ENCODE peak calls at places on chromosomes 1 and 21, in six cellular contexts. One of them, this sample, is unnamed.

GRCh38 chr21:33136898-33137502 is 67.1 kb downstream of the OLIG1 start:
- DNase-seq in GM12878: no peak
- DNase-seq in HepG2: no peak
- DNase-seq in H1: no peak
- DNase-seq in K562: no peak
- DNase-seq in GM12891: no peak
- DNase-seq in this sample: no peak

GRCh38 chr1:210412240-210412639 is 83.5 kb downstream of the HHAT start:
- DNase-seq in GM12891: no peak
- DNase-seq in HepG2: no peak
- DNase-seq in GM12878: no peak
- DNase-seq in H1: no peak
- DNase-seq in K562: no peak
- DNase-seq in this sample: no peak

GRCh38 chr1:48644950-48645605 is 131.6 kb downstream of the BEND5 start:
- DNase-seq in K562: no peak
- DNase-seq in H1: no peak
- DNase-seq in HepG2: no peak
- DNase-seq in GM12891: no peak
- DNase-seq in GM12878: no peak
- DNase-seq in this sample: no peak

GRCh38 chr1:101996830-101997485 is at the start of gene OLFM3:
- DNase-seq in HepG2: peak; percentile 1
- DNase-seq in K562: no peak
- DNase-seq in H1: peak; percentile 81
- DNase-seq in GM12891: no peak
- DNase-seq in GM12878: no peak
- DNase-seq in this sample: peak; percentile 4

GRCh38 chr1:244896550-244896949 is 32.2 kb upstream of the HNRNPU start:
- DNase-seq in GM12891: no peak
- DNase-seq in GM12878: no peak
- DNase-seq in H1: no peak
- DNase-seq in HepG2: peak; percentile 52
- DNase-seq in K562: no peak
- DNase-seq in this sample: no peak

GRCh38 chr1:26290416-26291261 is 10.8 kb downstream of the SH3BGRL3 start:
- DNase-seq in GM12878: no peak
- DNase-seq in GM12891: no peak
- DNase-seq in K562: no peak
- DNase-seq in H1: no peak
- DNase-seq in HepG2: no peak
- DNase-seq in this sample: no peak

GRCh38 chr21:41121785-41122415 is 46.1 kb upstream of the BACE2 start:
- DNase-seq in GM12891: peak; percentile 35
- DNase-seq in H1: peak; percentile 96
- DNase-seq in HepG2: peak; percentile 70
- DNase-seq in K562: peak; percentile 61
- DNase-seq in GM12878: peak; percentile 1
- DNase-seq in this sample: no peak

GRCh38 chr1:74790453-74790852 is 57.5 kb downstream of the TYW3 start:
- DNase-seq in GM12878: no peak
- DNase-seq in K562: no peak
- DNase-seq in GM12891: no peak
- DNase-seq in H1: no peak
- DNase-seq in HepG2: no peak
- DNase-seq in this sample: no peak

GRCh38 chr1:43238104-43238503 is 31.7 kb upstream of the TMEM125 start:
- DNase-seq in K562: peak; percentile 74
- DNase-seq in GM12878: no peak
- DNase-seq in HepG2: peak; percentile 81
- DNase-seq in H1: peak; percentile 79
- DNase-seq in GM12891: peak; percentile 52
- DNase-seq in this sample: no peak

GRCh38 chr1:220217383-220217988 is 54.8 kb downstream of the RAB3GAP2 start:
- DNase-seq in GM12891: no peak
- DNase-seq in HepG2: peak; percentile 25
- DNase-seq in GM12878: no peak
- DNase-seq in K562: peak; percentile 42
- DNase-seq in H1: no peak
- DNase-seq in this sample: no peak

GRCh38 chr21:15355066-15355465 is 290.3 kb upstream of the NRIP1 start:
- DNase-seq in HepG2: no peak
- DNase-seq in GM12891: no peak
- DNase-seq in K562: no peak
- DNase-seq in H1: no peak
- DNase-seq in GM12878: no peak
- DNase-seq in this sample: no peak

GRCh38 chr1:183871568-183871967 is 66.6 kb downstream of the RGL1 start:
- DNase-seq in K562: no peak
- DNase-seq in GM12891: no peak
- DNase-seq in H1: no peak
- DNase-seq in GM12878: no peak
- DNase-seq in HepG2: no peak
- DNase-seq in this sample: no peak

GRCh38 chr1:15764890-15765289 is 6.3 kb downstream of the FBLIM1 start:
- DNase-seq in GM12878: no peak
- DNase-seq in H1: no peak
- DNase-seq in HepG2: no peak
- DNase-seq in GM12891: no peak
- DNase-seq in K562: no peak
- DNase-seq in this sample: no peak

GRCh38 chr1:182080955-182081582 is 19.6 kb upstream of the ZNF648 start:
- DNase-seq in GM12891: peak; percentile 56
- DNase-seq in HepG2: peak; percentile 13
- DNase-seq in K562: peak; percentile 59
- DNase-seq in GM12878: no peak
- DNase-seq in H1: peak; percentile 58
- DNase-seq in this sample: no peak

GRCh38 chr1:54016343-54017282 is 1.4 kb downstream of the LDLRAD1 start:
- DNase-seq in K562: no peak
- DNase-seq in GM12878: no peak
- DNase-seq in HepG2: peak; percentile 96
- DNase-seq in H1: peak; percentile 41
- DNase-seq in GM12891: no peak
- DNase-seq in this sample: no peak

GRCh38 chr1:156821801-156822200 is 5.2 kb upstream of the SH2D2A start:
- DNase-seq in GM12878: no peak
- DNase-seq in K562: no peak
- DNase-seq in GM12891: no peak
- DNase-seq in H1: no peak
- DNase-seq in HepG2: no peak
- DNase-seq in this sample: no peak

GRCh38 chr21:42997053-42997452 is 22.7 kb downstream of the PKNOX1 start:
- DNase-seq in H1: no peak
- DNase-seq in GM12878: no peak
- DNase-seq in K562: no peak
- DNase-seq in GM12891: no peak
- DNase-seq in HepG2: no peak
- DNase-seq in this sample: no peak

GRCh38 chr1:158180741-158181576 is at the start of gene CD1D:
- DNase-seq in GM12891: peak; percentile 37
- DNase-seq in K562: no peak
- DNase-seq in GM12878: no peak
- DNase-seq in H1: peak; percentile 77
- DNase-seq in HepG2: no peak
- DNase-seq in this sample: peak; percentile 39

GRCh38 chr1:156524481-156524869 is 23.9 kb upstream of the MEF2D start:
- DNase-seq in GM12891: no peak
- DNase-seq in H1: no peak
- DNase-seq in GM12878: no peak
- DNase-seq in HepG2: no peak
- DNase-seq in K562: no peak
- DNase-seq in this sample: no peak

GRCh38 chr1:20847619-20848080 is 60.5 kb upstream of the HP1BP3 start:
- DNase-seq in GM12891: no peak
- DNase-seq in HepG2: no peak
- DNase-seq in H1: no peak
- DNase-seq in GM12878: no peak
- DNase-seq in K562: no peak
- DNase-seq in this sample: no peak

GRCh38 chr1:228415221-228415620 is 1.4 kb downstream of the TRIM17 start:
- DNase-seq in GM12891: no peak
- DNase-seq in HepG2: no peak
- DNase-seq in K562: no peak
- DNase-seq in GM12878: no peak
- DNase-seq in H1: no peak
- DNase-seq in this sample: no peak

GRCh38 chr21:43712268-43712942 is 6.5 kb upstream of the PDXK start:
- DNase-seq in GM12891: no peak
- DNase-seq in K562: peak; percentile 55
- DNase-seq in GM12878: no peak
- DNase-seq in HepG2: no peak
- DNase-seq in H1: no peak
- DNase-seq in this sample: no peak

DNA sequence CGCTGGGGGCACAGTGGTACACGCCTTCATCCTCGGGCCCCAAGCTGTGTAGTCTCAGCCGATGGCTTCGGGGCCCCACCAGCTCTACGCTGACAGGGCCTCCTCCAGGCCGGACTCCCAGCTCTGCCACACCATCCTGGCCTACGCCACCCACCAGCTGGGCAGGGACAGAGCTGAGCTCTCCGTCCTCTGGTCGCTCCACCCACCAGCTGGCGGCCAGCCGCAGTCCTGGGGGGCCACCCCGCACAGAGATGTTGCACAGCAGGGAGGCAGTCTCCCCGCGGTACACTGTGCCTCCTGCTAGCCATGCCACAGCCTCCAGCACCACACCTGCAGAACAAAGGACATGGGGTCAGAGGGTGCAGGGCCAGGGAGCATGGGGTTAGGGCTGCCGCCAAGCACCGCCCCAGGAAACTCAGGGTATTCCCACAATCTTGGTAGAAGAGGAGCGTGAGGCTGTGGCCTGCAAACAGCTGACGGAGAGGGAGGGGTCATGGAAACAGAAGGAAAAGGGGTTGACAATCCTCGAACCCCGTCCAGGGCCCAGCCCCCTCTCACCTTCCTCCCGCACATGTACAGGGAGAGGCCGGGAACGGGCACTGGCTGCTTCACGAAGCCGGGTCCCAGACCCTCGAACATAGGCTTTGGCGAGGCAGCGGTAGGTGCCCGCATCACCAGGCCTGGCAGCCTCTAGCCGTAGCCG is 5.9 kb downstream of the IGSF8 start:
- DNase-seq in HepG2: no peak
- DNase-seq in GM12891: no peak
- DNase-seq in H1: no peak
- DNase-seq in GM12878: no peak
- DNase-seq in K562: no peak
- DNase-seq in this sample: no peak
- TF ChIP-seq TAF1 in HepG2: no peak
- TF ChIP-seq TAF1 in GM12891: no peak
- TF ChIP-seq TAF1 in H1: no peak
- TF ChIP-seq TAF1 in GM12878: no peak
- TF ChIP-seq TAF1 in K562: no peak
- TF ChIP-seq TAF1 in this sample: no peak

GRCh38 chr1:214676747-214677146 is 73.8 kb downstream of the CENPF start:
- DNase-seq in HepG2: no peak
- DNase-seq in GM12891: no peak
- DNase-seq in H1: no peak
- DNase-seq in GM12878: no peak
- DNase-seq in K562: no peak
- DNase-seq in this sample: no peak
- TF ChIP-seq POLR2A in HepG2: no peak
- TF ChIP-seq POLR2A in GM12891: no peak
- TF ChIP-seq POLR2A in H1: no peak
- TF ChIP-seq POLR2A in GM12878: no peak
- TF ChIP-seq POLR2A in K562: no peak
- TF ChIP-seq POLR2A in this sample: no peak

DNA sequence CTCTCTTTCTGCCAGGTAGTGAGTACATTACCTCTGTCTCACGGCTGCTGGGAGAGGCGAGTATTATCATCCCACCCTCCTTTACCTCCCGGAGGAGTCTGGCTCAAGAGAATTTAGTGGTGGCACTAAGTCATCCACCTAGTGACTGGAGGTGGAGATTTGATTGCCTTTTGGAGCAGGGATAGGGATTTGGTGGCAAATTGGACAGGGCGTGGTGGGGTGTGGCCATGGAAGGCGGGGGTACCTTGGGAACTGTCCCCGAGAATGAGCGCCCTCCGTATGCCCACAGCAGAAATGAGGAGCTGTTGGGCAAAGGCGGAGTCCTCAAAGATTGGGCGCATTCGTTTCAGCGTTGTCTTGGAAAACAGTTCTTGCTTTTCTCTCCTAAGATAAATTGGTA is 32.1 kb upstream of the HMGN1 start:
- DNase-seq in K562: no peak
- DNase-seq in H1: no peak
- DNase-seq in HepG2: no peak
- DNase-seq in GM12878: no peak
- DNase-seq in GM12891: no peak
- DNase-seq in this sample: no peak
- TF ChIP-seq POLR2AphosphoS5 in K562: no peak
- TF ChIP-seq POLR2AphosphoS5 in H1: no peak
- TF ChIP-seq POLR2AphosphoS5 in HepG2: no peak
- TF ChIP-seq POLR2AphosphoS5 in GM12878: no peak
- TF ChIP-seq POLR2AphosphoS5 in GM12891: no peak
- TF ChIP-seq POLR2AphosphoS5 in this sample: no peak

GRCh38 chr1:10966233-10966632 is 46.2 kb upstream of the TARDBP start:
- DNase-seq in GM12878: no peak
- DNase-seq in H1: no peak
- DNase-seq in GM12891: no peak
- DNase-seq in K562: no peak
- DNase-seq in HepG2: no peak
- DNase-seq in this sample: no peak

GRCh38 chr1:10967105-10967504 is 45.3 kb upstream of the TARDBP start:
- DNase-seq in GM12891: no peak
- DNase-seq in K562: no peak
- DNase-seq in HepG2: no peak
- DNase-seq in GM12878: no peak
- DNase-seq in H1: no peak
- DNase-seq in this sample: no peak

GRCh38 chr1:10968411-10968826 is 44.0 kb upstream of the TARDBP start:
- DNase-seq in HepG2: no peak
- DNase-seq in GM12878: peak; percentile 50
- DNase-seq in GM12891: no peak
- DNase-seq in H1: no peak
- DNase-seq in K562: no peak
- DNase-seq in this sample: no peak

GRCh38 chr1:10962483-10962882 is 50.0 kb upstream of the TARDBP start:
- DNase-seq in GM12891: no peak
- DNase-seq in GM12878: no peak
- DNase-seq in HepG2: no peak
- DNase-seq in K562: no peak
- DNase-seq in H1: no peak
- DNase-seq in this sample: no peak

DNA sequence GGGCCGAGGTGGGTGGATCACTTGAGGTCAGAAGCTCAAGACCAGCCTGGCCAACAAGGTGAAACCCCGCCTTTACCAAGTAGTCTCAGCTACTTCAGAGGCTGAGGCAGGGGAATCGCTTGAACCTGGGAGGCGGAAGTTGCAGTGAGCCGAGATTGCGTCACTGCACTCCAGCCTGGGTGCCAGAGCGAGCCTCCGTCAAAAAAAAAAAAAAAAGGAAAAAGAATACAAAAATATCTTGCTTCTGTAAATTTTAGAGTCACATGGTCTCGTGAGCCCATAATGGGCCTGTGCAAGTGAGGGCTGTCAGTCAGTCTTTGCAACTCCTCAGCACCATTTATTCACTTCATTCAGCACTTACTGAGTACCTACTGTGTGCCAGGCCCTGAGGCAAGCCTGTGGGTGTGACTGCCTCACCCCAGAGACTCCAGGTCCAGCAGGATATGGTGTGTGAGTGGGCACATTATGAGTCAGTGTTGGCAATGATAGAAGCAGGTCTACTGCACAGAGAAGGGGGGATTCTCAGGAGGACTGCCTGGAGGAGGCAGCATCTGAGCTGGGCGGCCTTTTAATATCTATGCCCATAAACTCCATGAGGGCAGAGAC is 46.7 kb upstream of the TARDBP start:
- DNase-seq in HepG2: no peak
- DNase-seq in GM12891: no peak
- DNase-seq in K562: no peak
- DNase-seq in H1: no peak
- DNase-seq in GM12878: peak; percentile 58
- DNase-seq in this sample: no peak
- TF ChIP-seq TAF1 in HepG2: no peak
- TF ChIP-seq TAF1 in GM12891: no peak
- TF ChIP-seq TAF1 in K562: no peak
- TF ChIP-seq TAF1 in H1: no peak
- TF ChIP-seq TAF1 in GM12878: no peak
- TF ChIP-seq TAF1 in this sample: no peak

This sample was measured in GM12892.